ENCODE peak calls at places on chromosomes 4 and X, in six cellular contexts. H is memory B cell; D is hippocampal formation; A is suprapubic skin; O is stimulated activated naive CD4-positive, alpha-beta T cell; V is NCI-H1092. T is an unnamed sample.

GRCh38 chrX:13875572-13875971 is 58.7 kb upstream of the GPM6B start:
- DNase-seq in D (no peak), A (no peak), O (no peak), H (no peak), V (no peak), T (no peak)

GRCh38 chr4:173217727-173218126 is 49.1 kb downstream of the GALNT7 start:
- DNase-seq in D (no peak), O (no peak), V (no peak), H (no peak), A (no peak), T (no peak)

GRCh38 chr4:121696140-121696640 is 590 bp downstream of the ANXA5 start:
- DNase-seq in H (peak; percentile 40), V (peak; percentile 37), A (peak; percentile 91), O (peak; percentile 14), D (peak; percentile 60), T (peak; percentile 36)

GRCh38 chr4:174999407-174999806 is 81.2 kb downstream of the ADAM29 start:
- DNase-seq in H (no peak), D (no peak), O (no peak), A (no peak), V (no peak), T (no peak)

GRCh38 chr4:11704136-11704535 is 275.4 kb upstream of the HS3ST1 start:
- DNase-seq in A (no peak), O (no peak), H (no peak), D (no peak), V (no peak), T (no peak)

GRCh38 chr4:176587920-176588319 is 204.8 kb downstream of the VEGFC start:
- DNase-seq in H (no peak), A (no peak), V (no peak), D (no peak), O (no peak), T (no peak)

GRCh38 chrX:28920554-28920953 is 333.3 kb downstream of the IL1RAPL1 start:
- DNase-seq in V (peak; percentile 26), O (no peak), H (no peak), D (no peak), A (no peak), T (no peak)

GRCh38 chrX:49242545-49243066 is 7.3 kb downstream of the CCDC22 start:
- DNase-seq in O (no peak), A (no peak), D (no peak), H (no peak), V (no peak), T (no peak)

GRCh38 chr4:101774807-101775206 is 15.7 kb upstream of the BANK1 start:
- DNase-seq in V (no peak), O (no peak), D (no peak), H (no peak), A (no peak), T (no peak)

GRCh38 chr4:88526221-88526815 is 2.7 kb upstream of the PYURF start:
- DNase-seq in A (no peak), O (no peak), D (no peak), H (no peak), V (no peak), T (no peak)

GRCh38 chr4:73944061-73944875 is 37.6 kb downstream of the PF4 start:
- DNase-seq in O (no peak), V (no peak), A (no peak), D (no peak), H (no peak), T (no peak)

GRCh38 chr4:185774076-185774731 is 37.8 kb downstream of the SORBS2 start:
- DNase-seq in H (no peak), O (no peak), D (no peak), A (no peak), V (no peak), T (no peak)

GRCh38 chr4:52751349-52751911 is at the start of gene ERVMER34-1:
- DNase-seq in D (no peak), V (peak; percentile 9), A (peak; percentile 70), H (no peak), O (no peak), T (no peak)

GRCh38 chrX:153981771-153982533 is 9.4 kb downstream of the TMEM187 start:
- DNase-seq in H (no peak), V (no peak), O (peak; percentile 40), D (no peak), A (peak; percentile 66), T (peak; percentile 40)

GRCh38 chr4:8794491-8794890 is 77.1 kb downstream of the HMX1 start:
- DNase-seq in D (no peak), A (no peak), H (no peak), O (no peak), V (no peak), T (no peak)

GRCh38 chr4:128525939-128526630 is 238.5 kb upstream of the PGRMC2 start:
- DNase-seq in D (no peak), V (no peak), A (no peak), O (no peak), H (no peak), T (no peak)

GRCh38 chr4:186845137-186845842 is 121.6 kb upstream of the FAT1 start:
- DNase-seq in A (no peak), H (no peak), D (no peak), O (no peak), V (no peak), T (no peak)

GRCh38 chr4:10576236-10576635 is 108.3 kb downstream of the CLNK start:
- DNase-seq in V (no peak), A (no peak), O (no peak), D (no peak), H (no peak), T (no peak)

GRCh38 chr4:103268746-103269145 is 70.6 kb upstream of the CENPE start:
- DNase-seq in V (no peak), O (no peak), A (no peak), H (no peak), D (no peak), T (no peak)

GRCh38 chrX:69024931-69025330 is 140.3 kb downstream of the PJA1 start:
- DNase-seq in V (no peak), H (no peak), A (peak; percentile 79), D (no peak), O (no peak), T (no peak)

GRCh38 chr4:73589261-73589847 is 30.9 kb downstream of the RASSF6 start:
- DNase-seq in O (no peak), D (no peak), H (no peak), A (no peak), V (no peak), T (no peak)

GRCh38 chrX:109632906-109633504 is 8.0 kb upstream of the KCNE5 start:
- DNase-seq in O (no peak), A (no peak), D (no peak), H (no peak), V (no peak), T (no peak)

GRCh38 chr4:73613130-73613529 is 7.1 kb downstream of the RASSF6 start:
- DNase-seq in H (no peak), O (no peak), A (no peak), D (no peak), V (no peak), T (no peak)

GRCh38 chr4:3263053-3263958 is 14.3 kb downstream of the MSANTD1 start:
- DNase-seq in H (no peak), D (no peak), A (no peak), O (no peak), V (no peak), T (no peak)

GRCh38 chrX:46920235-46920634 is 8.0 kb downstream of the JADE3 start:
- DNase-seq in O (no peak), H (no peak), V (no peak), D (no peak), A (no peak), T (no peak)

GRCh38 chr4:147103403-147103946 is 157.8 kb upstream of the TTC29 start:
- DNase-seq in D (no peak), O (no peak), H (no peak), V (no peak), A (peak; percentile 79), T (no peak)

GRCh38 chr4:1380368-1381151 is 25.7 kb downstream of the NKX1-1 start:
- DNase-seq in D (no peak), V (no peak), H (no peak), A (peak; percentile 49), O (no peak), T (no peak)

GRCh38 chrX:130861462-130861861 is 41.5 kb downstream of the ENOX2 start:
- DNase-seq in H (no peak), A (no peak), O (no peak), V (no peak), D (no peak), T (no peak)

GRCh38 chrX:84182521-84182920 is 5.5 kb downstream of the RPS6KA6 start:
- DNase-seq in D (no peak), O (no peak), H (no peak), V (no peak), A (no peak), T (no peak)

GRCh38 chr4:169311643-169312365 is 41.0 kb upstream of the SH3RF1 start:
- DNase-seq in A (no peak), O (no peak), H (peak; percentile 13), V (peak; percentile 19), D (no peak), T (no peak)

GRCh38 chrX:80423000-80423399 is 2.8 kb downstream of the TENT5D start:
- DNase-seq in V (no peak), H (no peak), O (no peak), A (no peak), D (no peak), T (no peak)

GRCh38 chr4:132540797-132541196 is 608.3 kb upstream of the PCDH10 start:
- DNase-seq in V (peak; percentile 58), D (no peak), A (no peak), O (no peak), H (no peak), T (no peak)

GRCh38 chr4:48046059-48046458 is 29.5 kb downstream of the NIPAL1 start:
- DNase-seq in A (no peak), D (no peak), O (no peak), V (no peak), H (no peak), T (no peak)

GRCh38 chr4:164613761-164614277 is 140.1 kb upstream of the SMIM31 start:
- DNase-seq in H (no peak), O (no peak), D (no peak), A (no peak), V (no peak), T (no peak)

GRCh38 chr4:176011523-176011922 is 54.1 kb upstream of the WDR17 start:
- DNase-seq in H (no peak), D (no peak), V (no peak), O (no peak), A (no peak), T (no peak)

GRCh38 chr4:156362581-156362980 is 408.9 kb upstream of the CTSO start:
- DNase-seq in H (no peak), O (no peak), V (no peak), D (no peak), A (no peak), T (no peak)

GRCh38 chr4:82780398-82781231 is 18.0 kb downstream of the SCD5 start:
- DNase-seq in H (no peak), V (peak; percentile 95), A (peak; percentile 74), O (no peak), D (peak; percentile 54), T (peak; percentile 7)